ENCODE peak calls at places on chromosomes 4 and X, in five cellular contexts. One of them, this sample, is unnamed.

GRCh38 chr4:57499786-57500185 is 389.6 kb upstream of the IGFBP7 start:
- DNase-seq in adrenal gland: no peak
- DNase-seq in GM06990: no peak
- DNase-seq in AG09309: no peak
- DNase-seq in astrocyte of the cerebellum: no peak
- DNase-seq in this sample: no peak

GRCh38 chrX:123993326-123993725 is 31.8 kb downstream of the STAG2 start:
- DNase-seq in adrenal gland: no peak
- DNase-seq in astrocyte of the cerebellum: peak; percentile 26
- DNase-seq in GM06990: no peak
- DNase-seq in AG09309: peak; percentile 14
- DNase-seq in this sample: no peak

GRCh38 chrX:45771114-45771513 is 570.4 kb upstream of the DIPK2B start:
- DNase-seq in astrocyte of the cerebellum: peak; percentile 62
- DNase-seq in adrenal gland: no peak
- DNase-seq in GM06990: no peak
- DNase-seq in AG09309: peak; percentile 92
- DNase-seq in this sample: no peak

GRCh38 chr4:152437561-152437960 is 98.3 kb downstream of the FBXW7 start:
- DNase-seq in GM06990: no peak
- DNase-seq in astrocyte of the cerebellum: no peak
- DNase-seq in adrenal gland: no peak
- DNase-seq in AG09309: no peak
- DNase-seq in this sample: no peak

GRCh38 chrX:41312786-41313185 is 21.2 kb upstream of the DDX3X start:
- DNase-seq in AG09309: no peak
- DNase-seq in astrocyte of the cerebellum: no peak
- DNase-seq in GM06990: no peak
- DNase-seq in adrenal gland: no peak
- DNase-seq in this sample: no peak

GRCh38 chr4:164359881-164360280 is 394.1 kb upstream of the SMIM31 start:
- DNase-seq in AG09309: no peak
- DNase-seq in adrenal gland: no peak
- DNase-seq in GM06990: no peak
- DNase-seq in astrocyte of the cerebellum: no peak
- DNase-seq in this sample: no peak

GRCh38 chr4:183968502-183968901 is 63.4 kb downstream of the STOX2 start:
- DNase-seq in GM06990: no peak
- DNase-seq in astrocyte of the cerebellum: no peak
- DNase-seq in adrenal gland: no peak
- DNase-seq in AG09309: no peak
- DNase-seq in this sample: no peak

GRCh38 chrX:124421898-124422622 is 75.7 kb downstream of the SH2D1A start:
- DNase-seq in adrenal gland: no peak
- DNase-seq in astrocyte of the cerebellum: no peak
- DNase-seq in GM06990: no peak
- DNase-seq in AG09309: no peak
- DNase-seq in this sample: no peak

GRCh38 chr4:76990288-76991080 is 40.9 kb downstream of the SEPTIN11 start:
- DNase-seq in GM06990: no peak
- DNase-seq in adrenal gland: no peak
- DNase-seq in AG09309: peak; percentile 88
- DNase-seq in astrocyte of the cerebellum: peak; percentile 92
- DNase-seq in this sample: no peak

GRCh38 chr4:52852041-52852440 is 10.1 kb upstream of the RASL11B start:
- DNase-seq in astrocyte of the cerebellum: no peak
- DNase-seq in GM06990: no peak
- DNase-seq in AG09309: no peak
- DNase-seq in adrenal gland: no peak
- DNase-seq in this sample: no peak

GRCh38 chrX:22085969-22086368 is 53.8 kb downstream of the PHEX start:
- DNase-seq in astrocyte of the cerebellum: no peak
- DNase-seq in AG09309: no peak
- DNase-seq in GM06990: no peak
- DNase-seq in adrenal gland: no peak
- DNase-seq in this sample: no peak

GRCh38 chr4:2934077-2934812 is 29.0 kb downstream of the NOP14 start:
- DNase-seq in GM06990: peak; percentile 61
- DNase-seq in AG09309: no peak
- DNase-seq in astrocyte of the cerebellum: no peak
- DNase-seq in adrenal gland: peak; percentile 52
- DNase-seq in this sample: no peak

GRCh38 chr4:180827193-180827592 is 1416.0 kb upstream of the TENM3 start:
- DNase-seq in GM06990: no peak
- DNase-seq in astrocyte of the cerebellum: no peak
- DNase-seq in AG09309: peak; percentile 3
- DNase-seq in adrenal gland: no peak
- DNase-seq in this sample: no peak

GRCh38 chr4:86910369-86910768 is 18.1 kb upstream of the C4orf36 start:
- DNase-seq in adrenal gland: no peak
- DNase-seq in astrocyte of the cerebellum: no peak
- DNase-seq in AG09309: no peak
- DNase-seq in GM06990: no peak
- DNase-seq in this sample: no peak

GRCh38 chr4:2051086-2051485 is 8.0 kb upstream of the NAT8L start:
- DNase-seq in GM06990: no peak
- DNase-seq in adrenal gland: no peak
- DNase-seq in AG09309: no peak
- DNase-seq in astrocyte of the cerebellum: no peak
- DNase-seq in this sample: no peak

GRCh38 chr4:74056114-74056857 is 17.8 kb upstream of the CXCL3 start:
- DNase-seq in astrocyte of the cerebellum: no peak
- DNase-seq in GM06990: no peak
- DNase-seq in AG09309: no peak
- DNase-seq in adrenal gland: no peak
- DNase-seq in this sample: no peak

GRCh38 chrX:46796574-46797191 is 37.8 kb upstream of the SLC9A7 start:
- DNase-seq in AG09309: no peak
- DNase-seq in GM06990: peak; percentile 30
- DNase-seq in astrocyte of the cerebellum: peak; percentile 53
- DNase-seq in adrenal gland: peak; percentile 77
- DNase-seq in this sample: peak; percentile 19

GRCh38 chrX:46791927-46792825 is 33.3 kb upstream of the SLC9A7 start:
- DNase-seq in GM06990: peak; percentile 55
- DNase-seq in astrocyte of the cerebellum: peak; percentile 91
- DNase-seq in AG09309: peak; percentile 81
- DNase-seq in adrenal gland: no peak
- DNase-seq in this sample: peak; percentile 16

GRCh38 chrX:46788902-46789301 is 30.0 kb upstream of the SLC9A7 start:
- DNase-seq in GM06990: no peak
- DNase-seq in AG09309: no peak
- DNase-seq in adrenal gland: no peak
- DNase-seq in astrocyte of the cerebellum: no peak
- DNase-seq in this sample: no peak

GRCh38 chrX:46793386-46794143 is 34.6 kb upstream of the SLC9A7 start:
- DNase-seq in adrenal gland: no peak
- DNase-seq in GM06990: no peak
- DNase-seq in AG09309: no peak
- DNase-seq in astrocyte of the cerebellum: no peak
- DNase-seq in this sample: no peak

DNA sequence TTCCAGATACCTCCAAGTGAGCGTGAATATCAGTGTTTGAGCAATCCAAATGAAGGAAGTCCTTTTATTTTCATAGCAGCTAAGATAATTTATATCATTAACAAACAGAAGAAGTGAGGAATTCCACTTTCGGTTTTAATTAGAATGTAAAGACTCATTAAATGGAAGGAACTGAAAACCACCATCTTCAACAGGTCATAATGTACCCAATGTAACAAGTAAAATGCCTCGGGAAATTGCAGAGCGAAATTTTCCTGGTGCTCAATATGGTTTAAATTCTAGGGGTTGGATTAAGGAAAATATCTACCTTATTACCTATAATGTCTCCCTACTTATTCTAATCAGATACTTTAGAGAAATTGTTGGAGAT is 33.9 kb upstream of the SLC9A7 start:
- DNase-seq in adrenal gland: no peak
- DNase-seq in GM06990: no peak
- DNase-seq in AG09309: no peak
- DNase-seq in astrocyte of the cerebellum: no peak
- DNase-seq in this sample: no peak
- H3K4me3 ChIP-seq in adrenal gland: no peak overlapping the region
- H3K4me3 ChIP-seq in GM06990: no peak overlapping the region
- H3K4me3 ChIP-seq in AG09309: no peak overlapping the region
- H3K4me3 ChIP-seq in astrocyte of the cerebellum: no peak overlapping the region
- H3K4me3 ChIP-seq in this sample: no peak overlapping the region

GRCh38 chrX:30483996-30484395 is 93.6 kb downstream of the TASL start:
- DNase-seq in GM06990: no peak
- DNase-seq in adrenal gland: no peak
- DNase-seq in AG09309: no peak
- DNase-seq in astrocyte of the cerebellum: no peak
- DNase-seq in this sample: no peak

GRCh38 chrX:30493348-30493747 is 84.2 kb downstream of the TASL start:
- DNase-seq in astrocyte of the cerebellum: no peak
- DNase-seq in AG09309: no peak
- DNase-seq in GM06990: no peak
- DNase-seq in adrenal gland: no peak
- DNase-seq in this sample: no peak

GRCh38 chrX:30489323-30489722 is 88.2 kb downstream of the TASL start:
- DNase-seq in AG09309: no peak
- DNase-seq in adrenal gland: no peak
- DNase-seq in astrocyte of the cerebellum: no peak
- DNase-seq in GM06990: no peak
- DNase-seq in this sample: no peak

DNA sequence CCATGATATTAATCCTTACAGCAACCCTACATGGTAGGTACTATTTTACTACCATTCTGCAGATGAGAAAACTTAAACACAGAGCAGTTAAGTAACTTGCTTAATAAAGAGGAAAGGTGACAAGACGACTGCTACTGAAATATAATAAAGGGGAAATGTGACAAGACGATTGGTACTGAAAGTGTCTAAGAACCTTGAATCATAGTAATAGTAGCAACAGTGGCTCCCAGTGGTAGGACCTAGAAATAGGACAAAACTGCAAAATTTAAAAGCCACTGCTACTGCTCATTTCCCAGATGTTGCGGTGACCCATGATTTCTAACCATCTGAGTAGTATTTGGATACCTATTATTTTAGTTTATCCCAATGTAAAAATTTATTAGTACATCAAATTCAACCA is 89.5 kb downstream of the TASL start:
- DNase-seq in AG09309: no peak
- DNase-seq in astrocyte of the cerebellum: no peak
- DNase-seq in adrenal gland: no peak
- DNase-seq in GM06990: no peak
- DNase-seq in this sample: peak; percentile 15
- TF ChIP-seq CTCF in AG09309: peak; percentile 21
- TF ChIP-seq CTCF in astrocyte of the cerebellum: peak; percentile 5
- TF ChIP-seq CTCF in adrenal gland: peak; percentile 43
- TF ChIP-seq CTCF in GM06990: peak; percentile 54
- TF ChIP-seq CTCF in this sample: peak; percentile 41

DNA sequence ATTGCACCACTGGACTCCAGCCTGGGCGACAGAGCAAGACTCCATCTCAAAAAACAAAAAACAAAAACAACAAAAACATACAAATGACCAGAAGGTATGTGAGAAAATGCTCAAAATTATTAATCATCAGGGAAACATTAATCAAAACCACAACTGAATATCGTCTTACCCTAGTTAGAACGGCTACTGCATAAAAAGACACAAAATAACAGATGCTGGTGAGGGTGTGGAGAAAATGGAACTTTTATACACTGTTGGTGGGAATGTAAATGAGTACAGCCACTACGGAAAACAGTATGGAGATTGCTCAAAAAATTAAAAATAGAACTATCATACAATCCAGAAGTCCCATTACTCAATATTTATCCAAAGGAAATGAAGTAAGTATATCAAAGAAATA is 27.4 kb downstream of the IQCM start:
- DNase-seq in AG09309: no peak
- DNase-seq in astrocyte of the cerebellum: no peak
- DNase-seq in adrenal gland: no peak
- DNase-seq in GM06990: no peak
- DNase-seq in this sample: no peak
- H3K4me3 ChIP-seq in AG09309: no peak overlapping the region
- H3K4me3 ChIP-seq in astrocyte of the cerebellum: no peak overlapping the region
- H3K4me3 ChIP-seq in adrenal gland: no peak overlapping the region
- H3K4me3 ChIP-seq in GM06990: no peak overlapping the region
- H3K4me3 ChIP-seq in this sample: no peak overlapping the region

GRCh38 chrX:78708171-78708570 is 39.3 kb upstream of the LPAR4 start:
- DNase-seq in adrenal gland: no peak
- DNase-seq in GM06990: no peak
- DNase-seq in astrocyte of the cerebellum: peak; percentile 16
- DNase-seq in AG09309: peak; percentile 10
- DNase-seq in this sample: no peak
- TF ChIP-seq CTCF in adrenal gland: no peak
- TF ChIP-seq CTCF in GM06990: peak; percentile 45
- TF ChIP-seq CTCF in astrocyte of the cerebellum: peak; percentile 73
- TF ChIP-seq CTCF in AG09309: peak; percentile 74
- TF ChIP-seq CTCF in this sample: peak; percentile 41

GRCh38 chrX:74249963-74250362 is 54.0 kb upstream of the ZCCHC13 start:
- DNase-seq in adrenal gland: no peak
- DNase-seq in GM06990: no peak
- DNase-seq in AG09309: no peak
- DNase-seq in astrocyte of the cerebellum: no peak
- DNase-seq in this sample: no peak
- H3K4me3 ChIP-seq in adrenal gland: no peak overlapping the region
- H3K4me3 ChIP-seq in GM06990: no peak overlapping the region
- H3K4me3 ChIP-seq in AG09309: no peak overlapping the region
- H3K4me3 ChIP-seq in astrocyte of the cerebellum: no peak overlapping the region
- H3K4me3 ChIP-seq in this sample: no peak overlapping the region

DNA sequence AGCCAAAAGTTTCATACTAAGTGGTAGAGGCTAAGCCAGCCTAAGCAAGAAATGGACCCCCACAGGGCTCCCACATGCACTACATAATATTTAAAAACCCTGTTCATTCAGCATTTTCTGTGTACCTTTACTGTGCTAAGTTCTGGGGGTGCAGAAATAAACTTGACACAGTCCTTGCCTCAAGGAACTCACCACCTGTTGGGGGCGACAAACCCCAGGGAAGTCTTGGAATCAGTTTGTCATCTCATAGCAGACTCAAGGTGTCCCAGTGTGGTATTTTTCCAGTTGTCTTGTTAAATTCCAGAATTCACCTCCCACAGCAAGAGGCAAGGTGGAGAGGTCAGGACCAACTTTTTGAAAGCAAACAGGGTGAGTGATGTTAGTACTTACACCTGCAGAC is 43.1 kb downstream of the ATG4A start:
- DNase-seq in AG09309: no peak
- DNase-seq in astrocyte of the cerebellum: no peak
- DNase-seq in adrenal gland: no peak
- DNase-seq in GM06990: no peak
- DNase-seq in this sample: no peak
- TF ChIP-seq CTCF in AG09309: no peak
- TF ChIP-seq CTCF in astrocyte of the cerebellum: no peak
- TF ChIP-seq CTCF in adrenal gland: no peak
- TF ChIP-seq CTCF in GM06990: peak; percentile 16
- TF ChIP-seq CTCF in this sample: no peak